ENCODE peak calls at places on chromosomes 6 and 20, in six cellular contexts. One of them, this sample, is unnamed.

GRCh38 chr6:1240766-1241165 is 71.1 kb upstream of the FOXQ1 start:
- DNase-seq in hepatocyte: no peak
- DNase-seq in IMR-90: peak; percentile 16
- DNase-seq in esophagus squamous epithelium: no peak
- DNase-seq in CD8-positive, alpha-beta T cell: no peak
- DNase-seq in upper lobe of right lung: no peak
- DNase-seq in this sample: no peak

GRCh38 chr6:139295906-139296305 is 4.1 kb upstream of the TXLNB start:
- DNase-seq in IMR-90: no peak
- DNase-seq in upper lobe of right lung: no peak
- DNase-seq in CD8-positive, alpha-beta T cell: no peak
- DNase-seq in esophagus squamous epithelium: no peak
- DNase-seq in hepatocyte: no peak
- DNase-seq in this sample: no peak

GRCh38 chr6:71979911-71980310 is 93.6 kb downstream of the RIMS1 start:
- DNase-seq in upper lobe of right lung: no peak
- DNase-seq in CD8-positive, alpha-beta T cell: no peak
- DNase-seq in hepatocyte: no peak
- DNase-seq in IMR-90: peak; percentile 0
- DNase-seq in esophagus squamous epithelium: no peak
- DNase-seq in this sample: no peak

GRCh38 chr6:79466222-79466834 is 70.9 kb downstream of the LCA5 start:
- DNase-seq in CD8-positive, alpha-beta T cell: no peak
- DNase-seq in IMR-90: peak; percentile 39
- DNase-seq in esophagus squamous epithelium: no peak
- DNase-seq in hepatocyte: peak; percentile 21
- DNase-seq in upper lobe of right lung: no peak
- DNase-seq in this sample: no peak

GRCh38 chr6:4350571-4351505 is 215.5 kb upstream of the ECI2 start:
- DNase-seq in IMR-90: peak; percentile 73
- DNase-seq in hepatocyte: no peak
- DNase-seq in CD8-positive, alpha-beta T cell: no peak
- DNase-seq in upper lobe of right lung: no peak
- DNase-seq in esophagus squamous epithelium: no peak
- DNase-seq in this sample: no peak

GRCh38 chr20:11540558-11540957 is 377.1 kb upstream of the BTBD3 start:
- DNase-seq in hepatocyte: no peak
- DNase-seq in CD8-positive, alpha-beta T cell: no peak
- DNase-seq in upper lobe of right lung: no peak
- DNase-seq in IMR-90: no peak
- DNase-seq in esophagus squamous epithelium: no peak
- DNase-seq in this sample: no peak

GRCh38 chr20:40960521-40960956 is 68.1 kb upstream of the TOP1 start:
- DNase-seq in upper lobe of right lung: no peak
- DNase-seq in CD8-positive, alpha-beta T cell: no peak
- DNase-seq in esophagus squamous epithelium: no peak
- DNase-seq in IMR-90: no peak
- DNase-seq in hepatocyte: no peak
- DNase-seq in this sample: peak; percentile 12

GRCh38 chr20:10524643-10525042 is 89.5 kb downstream of the SLX4IP start:
- DNase-seq in CD8-positive, alpha-beta T cell: no peak
- DNase-seq in IMR-90: no peak
- DNase-seq in upper lobe of right lung: no peak
- DNase-seq in esophagus squamous epithelium: no peak
- DNase-seq in hepatocyte: no peak
- DNase-seq in this sample: no peak

GRCh38 chr6:165834613-165835259 is 171.7 kb upstream of the PDE10A start:
- DNase-seq in IMR-90: peak; percentile 17
- DNase-seq in upper lobe of right lung: peak; percentile 93
- DNase-seq in CD8-positive, alpha-beta T cell: no peak
- DNase-seq in esophagus squamous epithelium: no peak
- DNase-seq in hepatocyte: peak; percentile 42
- DNase-seq in this sample: peak; percentile 89

GRCh38 chr6:34146801-34147592 is 1.1 kb upstream of the GRM4 start:
- DNase-seq in IMR-90: peak; percentile 7
- DNase-seq in CD8-positive, alpha-beta T cell: no peak
- DNase-seq in esophagus squamous epithelium: no peak
- DNase-seq in upper lobe of right lung: peak; percentile 32
- DNase-seq in hepatocyte: no peak
- DNase-seq in this sample: no peak

GRCh38 chr6:18253635-18254034 is 10.7 kb downstream of the DEK start:
- DNase-seq in esophagus squamous epithelium: no peak
- DNase-seq in CD8-positive, alpha-beta T cell: no peak
- DNase-seq in IMR-90: no peak
- DNase-seq in upper lobe of right lung: no peak
- DNase-seq in hepatocyte: no peak
- DNase-seq in this sample: no peak

GRCh38 chr6:28737750-28738395 is 185.9 kb downstream of the TRIM27 start:
- DNase-seq in IMR-90: no peak
- DNase-seq in esophagus squamous epithelium: no peak
- DNase-seq in CD8-positive, alpha-beta T cell: no peak
- DNase-seq in upper lobe of right lung: no peak
- DNase-seq in hepatocyte: no peak
- DNase-seq in this sample: no peak

GRCh38 chr6:62283828-62284411 is 2.1 kb downstream of the KHDRBS2 start:
- DNase-seq in esophagus squamous epithelium: no peak
- DNase-seq in IMR-90: peak; percentile 0
- DNase-seq in hepatocyte: peak; percentile 76
- DNase-seq in CD8-positive, alpha-beta T cell: no peak
- DNase-seq in upper lobe of right lung: no peak
- DNase-seq in this sample: peak; percentile 41

GRCh38 chr6:158019416-158019815 is 37.8 kb downstream of the SYNJ2 start:
- DNase-seq in esophagus squamous epithelium: no peak
- DNase-seq in IMR-90: no peak
- DNase-seq in hepatocyte: no peak
- DNase-seq in upper lobe of right lung: no peak
- DNase-seq in CD8-positive, alpha-beta T cell: no peak
- DNase-seq in this sample: no peak

GRCh38 chr20:3121271-3121911 is 36.9 kb upstream of the AVP start:
- DNase-seq in esophagus squamous epithelium: no peak
- DNase-seq in upper lobe of right lung: no peak
- DNase-seq in IMR-90: no peak
- DNase-seq in hepatocyte: no peak
- DNase-seq in CD8-positive, alpha-beta T cell: peak; percentile 29
- DNase-seq in this sample: no peak

GRCh38 chr20:51298141-51298540 is 244.4 kb downstream of the NFATC2 start:
- DNase-seq in esophagus squamous epithelium: no peak
- DNase-seq in IMR-90: no peak
- DNase-seq in hepatocyte: no peak
- DNase-seq in upper lobe of right lung: no peak
- DNase-seq in CD8-positive, alpha-beta T cell: no peak
- DNase-seq in this sample: no peak
- H3K36me3 ChIP-seq in esophagus squamous epithelium: no peaks in the 10 kb centered on the region
- H3K36me3 ChIP-seq in IMR-90: no peaks in the 10 kb centered on the region
- H3K36me3 ChIP-seq in hepatocyte: no peaks in the 10 kb centered on the region
- H3K36me3 ChIP-seq in upper lobe of right lung: no peaks in the 10 kb centered on the region
- H3K36me3 ChIP-seq in CD8-positive, alpha-beta T cell: no peaks in the 10 kb centered on the region
- H3K36me3 ChIP-seq in this sample: no peaks in the 10 kb centered on the region

GRCh38 chr6:133034509-133035206 is 206.5 kb upstream of the EYA4 start:
- DNase-seq in IMR-90: no peak
- DNase-seq in hepatocyte: no peak
- DNase-seq in upper lobe of right lung: no peak
- DNase-seq in esophagus squamous epithelium: no peak
- DNase-seq in CD8-positive, alpha-beta T cell: no peak
- DNase-seq in this sample: no peak

GRCh38 chr6:133041020-133041419 is 200.1 kb upstream of the EYA4 start:
- DNase-seq in upper lobe of right lung: no peak
- DNase-seq in IMR-90: no peak
- DNase-seq in CD8-positive, alpha-beta T cell: no peak
- DNase-seq in hepatocyte: no peak
- DNase-seq in esophagus squamous epithelium: no peak
- DNase-seq in this sample: no peak

GRCh38 chr6:133042550-133043120 is 198.5 kb upstream of the EYA4 start:
- DNase-seq in upper lobe of right lung: no peak
- DNase-seq in IMR-90: no peak
- DNase-seq in hepatocyte: no peak
- DNase-seq in CD8-positive, alpha-beta T cell: no peak
- DNase-seq in esophagus squamous epithelium: no peak
- DNase-seq in this sample: no peak

DNA sequence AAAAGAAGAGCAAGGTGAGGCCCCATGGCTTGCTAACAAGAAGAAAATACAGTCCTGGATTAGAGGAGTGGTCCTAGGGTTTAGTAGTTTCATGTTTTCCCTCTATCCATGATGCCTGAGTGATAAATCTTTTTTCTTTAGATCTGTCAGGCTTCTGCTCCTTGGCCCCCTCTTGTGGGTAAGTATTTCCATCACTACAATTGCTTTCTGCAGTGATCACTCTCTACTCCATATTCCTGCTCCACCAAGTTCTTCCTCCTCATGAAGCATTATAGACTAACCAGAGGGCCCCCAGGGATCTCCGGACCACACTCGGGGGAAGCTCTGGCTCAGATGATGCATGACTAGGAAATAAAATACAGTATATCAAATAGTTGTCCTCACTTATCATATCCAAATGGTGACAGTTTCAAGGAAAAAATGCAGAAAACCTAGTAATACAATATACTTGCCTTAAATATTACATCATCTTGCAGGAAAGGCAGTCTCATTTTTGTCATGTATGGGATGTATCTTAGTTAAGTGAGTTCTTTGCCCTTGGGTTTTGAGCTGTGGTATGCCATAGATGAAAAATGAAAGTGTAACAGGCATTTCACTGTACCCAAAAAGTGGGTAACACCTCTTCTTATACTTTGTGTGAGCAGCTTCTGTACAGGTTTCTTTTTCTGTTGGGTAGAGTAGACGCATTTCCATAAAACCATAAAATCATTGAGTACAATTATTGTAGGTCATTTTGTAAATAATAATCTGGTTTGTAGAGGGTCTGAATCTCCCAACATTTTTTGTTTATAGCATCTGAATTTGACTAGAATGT is 200.9 kb upstream of the EYA4 start:
- DNase-seq in CD8-positive, alpha-beta T cell: no peak
- DNase-seq in upper lobe of right lung: no peak
- DNase-seq in hepatocyte: peak; percentile 18
- DNase-seq in IMR-90: peak; percentile 34
- DNase-seq in esophagus squamous epithelium: no peak
- DNase-seq in this sample: no peak
- TF ChIP-seq CTCF in CD8-positive, alpha-beta T cell: no peak
- TF ChIP-seq CTCF in upper lobe of right lung: peak; percentile 34
- TF ChIP-seq CTCF in hepatocyte: peak; percentile 44
- TF ChIP-seq CTCF in IMR-90: peak; percentile 59
- TF ChIP-seq CTCF in esophagus squamous epithelium: no peak
- TF ChIP-seq CTCF in this sample: no peak

DNA sequence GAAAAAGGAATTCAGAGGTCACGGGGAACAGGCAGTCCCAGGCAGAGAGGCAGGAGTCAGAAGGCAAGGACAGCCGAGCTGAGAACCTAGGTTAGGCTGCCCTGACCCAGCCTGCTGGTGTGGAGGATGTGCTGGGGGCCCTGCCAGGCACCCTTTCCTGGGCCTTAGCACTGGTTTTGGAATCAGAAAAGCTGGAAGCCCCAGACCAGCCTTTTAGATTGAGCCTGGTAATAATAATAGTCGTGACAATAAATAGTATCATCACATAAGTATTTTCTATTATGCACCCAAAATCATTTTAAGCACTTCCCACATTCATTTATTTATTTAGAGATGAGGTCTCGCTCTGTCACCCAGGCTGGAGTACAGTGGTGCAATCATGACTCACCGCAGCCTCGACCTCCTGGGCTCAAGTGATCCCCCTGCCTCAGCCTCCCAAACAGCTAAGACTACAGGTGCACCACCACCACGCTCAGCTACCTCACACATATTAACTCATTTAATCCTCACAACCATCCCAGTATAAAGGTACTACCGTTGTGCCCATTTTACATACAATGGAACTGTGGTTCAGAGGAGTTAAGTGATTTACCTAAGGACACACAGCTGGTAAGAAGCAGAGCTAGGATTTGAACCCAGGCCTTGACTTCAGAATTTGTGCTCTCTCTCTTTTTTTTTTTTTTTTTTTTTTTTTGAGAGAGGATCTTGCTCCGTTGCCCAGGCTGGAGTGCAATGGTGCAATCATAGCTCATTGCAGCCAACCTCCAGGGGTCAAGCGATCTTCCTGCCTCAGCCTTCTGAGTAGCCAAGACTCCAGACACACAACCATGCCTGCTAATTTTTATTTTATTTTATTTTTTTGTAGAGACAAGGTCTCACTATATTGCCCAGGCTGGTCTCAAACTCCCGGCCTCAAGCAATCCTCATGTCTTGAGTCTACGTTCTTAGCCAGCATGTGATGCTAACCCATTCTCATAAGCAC is 19.7 kb downstream of the TGM2 start:
- DNase-seq in CD8-positive, alpha-beta T cell: no peak
- DNase-seq in upper lobe of right lung: no peak
- DNase-seq in hepatocyte: no peak
- DNase-seq in esophagus squamous epithelium: no peak
- DNase-seq in IMR-90: peak; percentile 87
- DNase-seq in this sample: no peak
- H3K27ac ChIP-seq in CD8-positive, alpha-beta T cell: no peak overlapping the region
- H3K27ac ChIP-seq in upper lobe of right lung: peak overlapping the region; percentile 78
- H3K27ac ChIP-seq in hepatocyte: peak overlapping the region; percentile 99
- H3K27ac ChIP-seq in esophagus squamous epithelium: peak overlapping the region; percentile 72
- H3K27ac ChIP-seq in IMR-90: peak overlapping the region; percentile 58
- H3K27ac ChIP-seq in this sample: peak overlapping the region; percentile 79

DNA sequence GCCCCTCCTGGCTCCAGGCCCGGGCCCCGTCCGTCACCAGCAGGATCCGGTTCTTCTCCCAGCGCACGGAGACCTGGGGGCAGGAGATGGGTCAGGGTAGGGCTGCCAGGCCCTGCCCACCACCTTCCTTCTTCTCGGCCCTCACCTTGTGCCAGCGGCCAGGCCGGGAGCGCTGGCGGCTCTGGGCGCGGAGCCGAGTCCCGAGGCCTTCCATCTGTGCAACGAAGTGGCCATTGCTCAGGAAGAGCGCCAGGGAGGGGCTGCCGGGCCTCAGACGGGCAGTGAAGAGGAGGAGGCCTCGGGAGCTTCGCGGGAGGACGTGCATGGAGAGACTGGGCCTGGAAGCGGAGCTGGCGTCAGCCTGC is 7.9 kb downstream of the ADRM1 start:
- DNase-seq in CD8-positive, alpha-beta T cell: no peak
- DNase-seq in upper lobe of right lung: no peak
- DNase-seq in hepatocyte: no peak
- DNase-seq in IMR-90: no peak
- DNase-seq in esophagus squamous epithelium: no peak
- DNase-seq in this sample: no peak
- H3K36me3 ChIP-seq in CD8-positive, alpha-beta T cell: peaks cover 18% of the 10 kb centered on the region
- H3K36me3 ChIP-seq in upper lobe of right lung: peaks cover 87% of the 10 kb centered on the region
- H3K36me3 ChIP-seq in hepatocyte: no peaks in the 10 kb centered on the region
- H3K36me3 ChIP-seq in IMR-90: peaks cover 64% of the 10 kb centered on the region
- H3K36me3 ChIP-seq in esophagus squamous epithelium: peaks cover 67% of the 10 kb centered on the region
- H3K36me3 ChIP-seq in this sample: peaks cover 26% of the 10 kb centered on the region

GRCh38 chr6:5541025-5541424 is 279.7 kb downstream of the FARS2 start:
- DNase-seq in IMR-90: no peak
- DNase-seq in esophagus squamous epithelium: no peak
- DNase-seq in upper lobe of right lung: no peak
- DNase-seq in hepatocyte: no peak
- DNase-seq in CD8-positive, alpha-beta T cell: no peak
- DNase-seq in this sample: no peak

GRCh38 chr6:5536644-5537043 is 275.3 kb downstream of the FARS2 start:
- DNase-seq in esophagus squamous epithelium: no peak
- DNase-seq in IMR-90: no peak
- DNase-seq in hepatocyte: no peak
- DNase-seq in CD8-positive, alpha-beta T cell: no peak
- DNase-seq in upper lobe of right lung: no peak
- DNase-seq in this sample: no peak

GRCh38 chr6:5537132-5537531 is 275.8 kb downstream of the FARS2 start:
- DNase-seq in upper lobe of right lung: no peak
- DNase-seq in CD8-positive, alpha-beta T cell: no peak
- DNase-seq in esophagus squamous epithelium: no peak
- DNase-seq in IMR-90: no peak
- DNase-seq in hepatocyte: no peak
- DNase-seq in this sample: no peak

GRCh38 chr6:5540375-5540774 is 279.1 kb downstream of the FARS2 start:
- DNase-seq in hepatocyte: no peak
- DNase-seq in CD8-positive, alpha-beta T cell: no peak
- DNase-seq in esophagus squamous epithelium: no peak
- DNase-seq in upper lobe of right lung: no peak
- DNase-seq in IMR-90: no peak
- DNase-seq in this sample: no peak

GRCh38 chr6:5537967-5538366 is 276.7 kb downstream of the FARS2 start:
- DNase-seq in CD8-positive, alpha-beta T cell: no peak
- DNase-seq in esophagus squamous epithelium: no peak
- DNase-seq in hepatocyte: no peak
- DNase-seq in IMR-90: peak; percentile 31
- DNase-seq in upper lobe of right lung: no peak
- DNase-seq in this sample: no peak
- TF ChIP-seq CTCF in CD8-positive, alpha-beta T cell: no peak
- TF ChIP-seq CTCF in esophagus squamous epithelium: no peak
- TF ChIP-seq CTCF in hepatocyte: no peak
- TF ChIP-seq CTCF in IMR-90: no peak
- TF ChIP-seq CTCF in upper lobe of right lung: no peak
- TF ChIP-seq CTCF in this sample: no peak